ENCODE peak calls at places on chromosomes 3 and 15, in four cellular contexts. W is CD4-positive, alpha-beta T cell; E is activated CD4-positive, alpha-beta memory T cell treated with anti-CD3 and anti-CD28 coated beads, Interleukin-2, amount 10 ng/mL, durations not matched to agents 7 days and 5 days; B is NCI-H1417. Q is an unnamed sample.

GRCh38 chr3:188152660-188153497 is 1.1 kb upstream of the LPP start:
- DNase-seq in B (peak; percentile 46), E (no peak), W (peak; percentile 9), Q (peak; percentile 5)

GRCh38 chr15:44193651-44194396 is 1.2 kb downstream of the FRMD5 start:
- DNase-seq in B (peak; percentile 55), E (no peak), W (no peak), Q (peak; percentile 36)

GRCh38 chr3:111484666-111485065 is 57.3 kb upstream of the CD96 start:
- DNase-seq in W (no peak), B (no peak), E (no peak), Q (no peak)

GRCh38 chr3:140205598-140205997 is 270.6 kb downstream of the CLSTN2 start:
- DNase-seq in B (peak; percentile 55), E (no peak), W (no peak), Q (no peak)

GRCh38 chr3:122314467-122314866 is 10.6 kb upstream of the CSTA start:
- DNase-seq in E (no peak), B (no peak), W (no peak), Q (no peak)

GRCh38 chr3:157201648-157202278 is 41.8 kb upstream of the CCNL1 start:
- DNase-seq in B (peak; percentile 9), E (no peak), W (no peak), Q (peak; percentile 72)

GRCh38 chr15:101470548-101471239 is 18.8 kb downstream of the PCSK6 start:
- DNase-seq in B (no peak), E (no peak), W (no peak), Q (no peak)

GRCh38 chr15:91469627-91470567 is 369.8 kb downstream of the SV2B start:
- DNase-seq in E (peak; percentile 78), B (no peak), W (peak; percentile 68), Q (no peak)

GRCh38 chr3:30114918-30115317 is 491.5 kb upstream of the TGFBR2 start:
- DNase-seq in E (no peak), B (no peak), W (no peak), Q (no peak)

GRCh38 chr15:83206971-83207621 is 527 bp downstream of the HDGFL3 start:
- DNase-seq in B (peak; percentile 86), W (no peak), E (peak; percentile 21), Q (peak; percentile 4)

GRCh38 chr3:158458464-158458863 is 112.5 kb upstream of the MLF1 start:
- DNase-seq in W (no peak), B (peak; percentile 54), E (no peak), Q (no peak)

GRCh38 chr3:45959201-45959600 is 15.9 kb downstream of the CXCR6 start:
- DNase-seq in B (no peak), E (no peak), W (no peak), Q (no peak)

GRCh38 chr3:79898907-79899306 is 131.1 kb upstream of the ROBO1 start:
- DNase-seq in E (no peak), W (no peak), B (no peak), Q (no peak)

GRCh38 chr15:92463826-92464225 is 70.1 kb downstream of the ST8SIA2 start:
- DNase-seq in B (no peak), E (no peak), W (no peak), Q (no peak)

GRCh38 chr3:161915283-161915682 is 418.7 kb downstream of the OTOL1 start:
- DNase-seq in W (no peak), E (no peak), B (no peak), Q (no peak)

GRCh38 chr15:71301958-71302621 is 186.8 kb downstream of the THSD4 start:
- DNase-seq in W (no peak), E (no peak), B (no peak), Q (no peak)

GRCh38 chr15:57109005-57109404 is 190.6 kb downstream of the TCF12 start:
- DNase-seq in E (no peak), B (no peak), W (no peak), Q (no peak)

GRCh38 chr15:47405768-47406167 is 311.5 kb upstream of the SEMA6D start:
- DNase-seq in E (no peak), B (peak; percentile 29), W (no peak), Q (no peak)

GRCh38 chr3:112847692-112848091 is 1.0 kb upstream of the CD200R1L start:
- DNase-seq in W (no peak), B (no peak), E (peak; percentile 81), Q (no peak)

GRCh38 chr3:10223676-10224639 is 24.3 kb upstream of the TATDN2 start:
- DNase-seq in E (peak; percentile 76), B (no peak), W (peak; percentile 39), Q (no peak)

GRCh38 chr3:121969631-121970030 is 52.4 kb downstream of the ILDR1 start:
- DNase-seq in W (no peak), E (no peak), B (no peak), Q (no peak)

GRCh38 chr3:179801831-179802230 is 149.0 kb downstream of the USP13 start:
- DNase-seq in B (no peak), W (no peak), E (no peak), Q (no peak)

GRCh38 chr15:86691091-86691490 is 611.4 kb downstream of the AGBL1 start:
- DNase-seq in E (no peak), W (no peak), B (peak; percentile 26), Q (no peak)

GRCh38 chr3:195139876-195140240 is 131.1 kb downstream of the XXYLT1 start:
- DNase-seq in E (no peak), W (no peak), B (no peak), Q (no peak)

GRCh38 chr15:65110676-65111292 is 4.2 kb downstream of the UBAP1L start:
- DNase-seq in B (no peak), W (no peak), E (no peak), Q (peak; percentile 94)

GRCh38 chr3:125602752-125603649 is 7.7 kb upstream of the OSBPL11 start:
- DNase-seq in B (peak; percentile 8), E (no peak), W (no peak), Q (peak; percentile 35)

Q was measured in dermis microvascular lymphatic vessel endothelial cell.